ENCODE peak calls at places on chromosomes 3 and 15, in eight cellular contexts. Q is WTC11, U is HCT116, N is GM12878, E is HepG2, T is H1, H is A549, O is K562. J is an unnamed sample.

GRCh38 chr15:88465633-88466219 is 1.5 kb downstream of the MRPL46 start:
- DNase-seq in Q (no peak), U (no peak), N (no peak), E (peak), T (no peak), H (peak), O (no peak), J (peak)

GRCh38 chr15:36782681-36783080 is 203.3 kb downstream of the CDIN1 start:
- DNase-seq in Q (no peak), U (no peak), N (no peak), E (no peak), T (no peak), H (no peak), O (no peak), J (no peak)

GRCh38 chr15:82113116-82113715 is 67.4 kb upstream of the MEX3B start:
- DNase-seq in Q (no peak), U (no peak), N (no peak), E (no peak), T (no peak), H (no peak), O (no peak), J (no peak)

GRCh38 chr15:63133786-63134185 is 12.1 kb downstream of the LACTB start:
- DNase-seq in Q (no peak), U (no peak), N (no peak), E (no peak), T (no peak), H (no peak), O (no peak), J (no peak)

GRCh38 chr15:63597033-63597790 is at the start of gene FBXL22:
- DNase-seq in Q (no peak), U (no peak), N (no peak), E (no peak), T (no peak), H (no peak), O (no peak), J (no peak)

GRCh38 chr3:123015596-123015995 is 12.0 kb downstream of the SEMA5B start:
- DNase-seq in Q (no peak), U (no peak), N (no peak), E (no peak), T (no peak), H (no peak), O (no peak), J (no peak)

GRCh38 chr3:110165344-110165743 is 828.0 kb upstream of the DPPA4 start:
- DNase-seq in Q (no peak), U (no peak), N (no peak), E (no peak), T (no peak), H (peak), O (no peak), J (no peak)

GRCh38 chr3:141410408-141410807 is 42.1 kb downstream of the ZBTB38 start:
- DNase-seq in Q (no peak), U (no peak), N (no peak), E (no peak), T (no peak), H (peak), O (no peak), J (no peak)

GRCh38 chr3:117439812-117440211 is 730.2 kb downstream of the TUSC7 start:
- DNase-seq in Q (no peak), U (no peak), N (no peak), E (peak), T (peak), H (peak), O (no peak), J (peak)

DNA sequence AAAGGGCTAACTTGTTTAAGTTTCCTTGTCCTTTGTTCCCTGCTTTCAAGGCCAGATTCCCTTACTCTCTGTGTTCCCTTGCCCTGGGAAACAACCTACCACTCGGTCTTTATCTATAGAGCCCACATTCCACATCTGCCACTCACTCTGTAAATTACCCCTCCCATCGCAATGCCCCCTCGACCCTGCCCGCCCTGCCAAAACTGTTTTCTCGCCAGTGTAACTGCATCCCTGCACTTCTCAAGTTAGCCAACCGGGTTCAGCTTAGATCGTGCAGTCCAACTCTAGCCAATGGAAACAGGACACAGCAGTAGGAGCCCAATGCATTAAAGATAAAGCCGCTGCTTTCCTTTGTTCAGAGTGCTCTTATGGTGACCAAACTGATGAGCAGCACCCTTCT is 263.6 kb downstream of the TBL1XR1 start:
- DNase-seq in Q (no peak), U (no peak), N (no peak), E (peak), T (no peak), H (no peak), O (no peak), J (no peak)
- TF ChIP-seq MAX in Q (no peak), U (no peak), N (no peak), E (no peak), T (no peak), H (no peak), O (no peak), J (no peak)

GRCh38 chr15:38829086-38829485 is 264.5 kb upstream of the RASGRP1 start:
- DNase-seq in Q (no peak), U (no peak), N (no peak), E (no peak), T (no peak), H (no peak), O (no peak), J (no peak)

GRCh38 chr15:38823272-38823671 is 258.7 kb upstream of the RASGRP1 start:
- DNase-seq in Q (no peak), U (no peak), N (no peak), E (no peak), T (no peak), H (no peak), O (no peak), J (no peak)

GRCh38 chr15:38826880-38827279 is 262.3 kb upstream of the RASGRP1 start:
- DNase-seq in Q (no peak), U (no peak), N (no peak), E (no peak), T (no peak), H (no peak), O (no peak), J (no peak)

GRCh38 chr15:38824719-38825118 is 260.1 kb upstream of the RASGRP1 start:
- DNase-seq in Q (no peak), U (no peak), N (no peak), E (no peak), T (no peak), H (no peak), O (no peak), J (no peak)

DNA sequence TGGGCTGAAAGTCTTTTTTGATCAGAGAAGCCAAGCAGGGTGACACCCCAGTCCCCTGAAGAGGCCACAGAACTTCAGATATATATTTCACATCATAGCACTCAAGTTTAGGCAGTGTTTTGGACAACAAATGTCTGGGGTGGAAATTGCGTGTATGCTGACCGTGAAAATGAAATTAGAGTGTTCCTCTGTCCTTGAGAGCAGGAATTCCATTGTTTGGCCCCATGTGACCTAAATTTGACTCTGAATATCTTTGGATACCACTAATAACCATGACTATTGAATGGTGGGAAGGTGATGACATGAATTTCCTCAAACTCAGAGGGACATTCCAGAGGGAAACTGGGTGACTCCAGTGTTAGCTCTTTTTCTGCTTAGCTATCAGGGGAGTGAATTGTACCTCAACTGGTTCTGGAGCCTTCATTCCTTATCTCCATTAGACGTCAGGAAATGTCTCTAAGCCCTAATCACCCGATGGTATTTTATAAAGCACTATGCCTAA is 263.5 kb upstream of the RASGRP1 start:
- DNase-seq in Q (no peak), U (no peak), N (no peak), E (no peak), T (no peak), H (no peak), O (no peak), J (no peak)
- TF ChIP-seq MAX in Q (no peak), U (no peak), N (no peak), E (no peak), T (no peak), H (no peak), O (no peak), J (no peak)

GRCh38 chr15:59662260-59662659 is 4.9 kb upstream of the GTF2A2 start:
- DNase-seq in Q (no peak), U (no peak), N (no peak), E (no peak), T (no peak), H (no peak), O (no peak), J (no peak)

GRCh38 chr15:59659366-59659765 is 2.1 kb upstream of the GTF2A2 start:
- DNase-seq in Q (no peak), U (no peak), N (no peak), E (no peak), T (no peak), H (no peak), O (no peak), J (no peak)

GRCh38 chr15:59656935-59657634 is at the start of gene GTF2A2:
- DNase-seq in Q (peak), U (peak), N (peak), E (peak), T (peak), H (peak), O (peak), J (peak)

GRCh38 chr15:59654043-59654442 is 3.3 kb downstream of the GTF2A2 start:
- DNase-seq in Q (no peak), U (no peak), N (no peak), E (no peak), T (no peak), H (no peak), O (peak), J (peak)

DNA sequence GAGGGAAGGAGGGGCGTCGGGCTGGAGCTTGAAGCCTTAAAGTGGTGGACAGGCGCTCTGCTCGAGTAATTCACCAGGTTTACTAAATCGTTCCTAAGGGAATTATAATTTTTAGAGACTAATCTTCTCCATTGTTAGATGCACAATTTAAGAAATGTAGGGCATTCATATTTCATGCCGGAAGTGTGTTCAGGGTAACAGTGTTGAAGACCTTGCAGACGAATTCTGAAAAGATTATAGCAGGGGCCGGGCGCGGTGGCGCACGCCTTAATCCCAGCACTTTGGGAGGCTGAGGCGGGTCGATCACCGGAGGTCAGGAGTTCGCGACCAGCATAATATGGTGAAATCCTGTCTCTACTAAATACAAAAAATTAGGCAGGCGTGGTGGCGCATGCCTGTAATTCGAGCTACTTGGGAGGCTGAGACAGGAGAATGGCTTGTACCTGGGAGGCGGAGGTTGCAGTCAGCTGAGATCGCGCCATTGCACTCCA is 365 bp upstream of the GTF2A2 start:
- DNase-seq in Q (no peak), U (no peak), N (no peak), E (no peak), T (no peak), H (no peak), O (no peak), J (no peak)
- TF ChIP-seq MAX in Q (no peak), U (peak), N (no peak), E (no peak), T (no peak), H (no peak), O (no peak), J (no peak)

GRCh38 chr3:132464066-132464465 is 46.8 kb downstream of the DNAJC13 start:
- DNase-seq in Q (no peak), U (no peak), N (no peak), E (no peak), T (no peak), H (no peak), O (no peak), J (no peak)
- TF ChIP-seq MAX in Q (no peak), U (no peak), N (no peak), E (no peak), T (no peak), H (no peak), O (no peak), J (no peak)

J was measured in NB4.